ENCODE peak calls at places on chromosomes 16 and 17, in eight cellular contexts. T is stomach, O is heart left ventricle, L is sigmoid colon, Y is ovary, S is body of pancreas, J is adrenal gland, C is suprapubic skin. N is an unnamed sample.

GRCh38 chr16:52078716-52079655 is 468.0 kb downstream of the TOX3 start:
- DNase-seq in T (no peak), O (no peak), L (no peak), Y (no peak), S (no peak), J (no peak), C (no peak), N (peak; percentile 69)

GRCh38 chr16:57060323-57061083 is 31.9 kb upstream of the CPNE2 start:
- DNase-seq in T (no peak), O (no peak), L (no peak), Y (no peak), S (no peak), J (no peak), C (no peak), N (no peak)

GRCh38 chr16:75306102-75306762 is 54.8 kb upstream of the BCAR1 start:
- DNase-seq in T (peak; percentile 32), O (no peak), L (no peak), Y (no peak), S (peak; percentile 59), J (no peak), C (no peak), N (no peak)

GRCh38 chr16:56617212-56618085 is 8.1 kb upstream of the MT1E start:
- DNase-seq in T (peak; percentile 80), O (peak; percentile 82), L (peak; percentile 92), Y (peak; percentile 85), S (peak; percentile 79), J (peak; percentile 86), C (no peak), N (peak; percentile 66)

GRCh38 chr16:27287887-27288286 is 19.3 kb upstream of the NSMCE1 start:
- DNase-seq in T (no peak), O (no peak), L (no peak), Y (no peak), S (no peak), J (no peak), C (no peak), N (no peak)

GRCh38 chr16:28984619-28985135 is at the start of gene LAT:
- DNase-seq in T (peak; percentile 40), O (no peak), L (no peak), Y (no peak), S (no peak), J (no peak), C (no peak), N (no peak)

GRCh38 chr16:31458073-31458834 is 1.0 kb upstream of the ARMC5 start:
- DNase-seq in T (peak; percentile 57), O (no peak), L (peak; percentile 78), Y (peak; percentile 60), S (peak; percentile 60), J (peak; percentile 62), C (peak; percentile 85), N (peak; percentile 51)

GRCh38 chr16:23196577-23196976 is 14.0 kb downstream of the SCNN1G start:
- DNase-seq in T (no peak), O (no peak), L (no peak), Y (no peak), S (no peak), J (no peak), C (no peak), N (no peak)

GRCh38 chr17:46818319-46818928 is at the start of gene WNT3:
- DNase-seq in T (no peak), O (no peak), L (no peak), Y (no peak), S (no peak), J (no peak), C (no peak), N (peak; percentile 45)

GRCh38 chr16:85253127-85253941 is 141.1 kb upstream of the CIBAR2 start:
- DNase-seq in T (peak; percentile 70), O (peak; percentile 57), L (peak; percentile 78), Y (peak; percentile 71), S (peak; percentile 70), J (peak; percentile 52), C (no peak), N (peak; percentile 62)

GRCh38 chr16:55257971-55258613 is 65.9 kb upstream of the IRX6 start:
- DNase-seq in T (peak; percentile 60), O (peak; percentile 35), L (no peak), Y (peak; percentile 33), S (peak; percentile 69), J (peak; percentile 17), C (peak; percentile 78), N (peak; percentile 71)

GRCh38 chr17:67891481-67892119 is 66.3 kb downstream of the BPTF start:
- DNase-seq in T (no peak), O (no peak), L (no peak), Y (no peak), S (peak; percentile 23), J (peak; percentile 69), C (no peak), N (peak; percentile 71)

GRCh38 chr17:57955183-57955952 is at the start of gene CUEDC1:
- DNase-seq in T (peak; percentile 84), O (peak; percentile 89), L (peak; percentile 93), Y (peak; percentile 85), S (peak; percentile 85), J (peak; percentile 82), C (peak; percentile 84), N (peak; percentile 68)

GRCh38 chr16:27642753-27643152 is 92.8 kb downstream of the KATNIP start:
- DNase-seq in T (no peak), O (no peak), L (no peak), Y (no peak), S (no peak), J (no peak), C (no peak), N (peak; percentile 28)

GRCh38 chr17:27657620-27658019 is 26.6 kb downstream of the LGALS9 start:
- DNase-seq in T (no peak), O (no peak), L (no peak), Y (no peak), S (no peak), J (no peak), C (no peak), N (no peak)

GRCh38 chr16:49912688-49913087 is 56.8 kb upstream of the ZNF423 start:
- DNase-seq in T (no peak), O (no peak), L (no peak), Y (no peak), S (no peak), J (no peak), C (no peak), N (no peak)

GRCh38 chr16:86550281-86550680 is 4.8 kb downstream of the MTHFSD start:
- DNase-seq in T (no peak), O (no peak), L (peak; percentile 17), Y (no peak), S (no peak), J (no peak), C (no peak), N (no peak)

GRCh38 chr17:40720904-40721303 is 17.4 kb upstream of the KRT24 start:
- DNase-seq in T (no peak), O (no peak), L (no peak), Y (no peak), S (no peak), J (no peak), C (no peak), N (no peak)

GRCh38 chr17:18261146-18261515 is 669 bp downstream of the MIEF2 start:
- DNase-seq in T (peak; percentile 77), O (peak; percentile 85), L (peak; percentile 87), Y (peak; percentile 72), S (peak; percentile 96), J (peak; percentile 95), C (no peak), N (peak; percentile 51)

GRCh38 chr16:67296422-67296821 is 17.1 kb downstream of the PLEKHG4 start:
- DNase-seq in T (no peak), O (no peak), L (no peak), Y (no peak), S (no peak), J (no peak), C (no peak), N (no peak)

GRCh38 chr16:80299416-80299815 is 241.4 kb upstream of the DYNLRB2 start:
- DNase-seq in T (peak; percentile 64), O (no peak), L (no peak), Y (no peak), S (no peak), J (no peak), C (no peak), N (no peak)

GRCh38 chr16:71796501-71796900 is 12.1 kb downstream of the AP1G1 start:
- DNase-seq in T (no peak), O (no peak), L (no peak), Y (no peak), S (no peak), J (no peak), C (no peak), N (no peak)

GRCh38 chr16:11494433-11494832 is 92.3 kb downstream of the LITAF start:
- DNase-seq in T (no peak), O (no peak), L (no peak), Y (no peak), S (no peak), J (no peak), C (no peak), N (no peak)

GRCh38 chr17:7842380-7842949 is 8.4 kb downstream of the KDM6B start:
- DNase-seq in T (peak; percentile 77), O (peak; percentile 78), L (peak; percentile 85), Y (peak; percentile 81), S (peak; percentile 75), J (peak; percentile 87), C (peak; percentile 91), N (peak; percentile 65)
- TF ChIP-seq POLR2A in T (no peak), O (no peak), L (no peak), Y (peak; percentile 33), S (no peak), J (peak; percentile 28), C (peak; percentile 69), N (no peak)

DNA sequence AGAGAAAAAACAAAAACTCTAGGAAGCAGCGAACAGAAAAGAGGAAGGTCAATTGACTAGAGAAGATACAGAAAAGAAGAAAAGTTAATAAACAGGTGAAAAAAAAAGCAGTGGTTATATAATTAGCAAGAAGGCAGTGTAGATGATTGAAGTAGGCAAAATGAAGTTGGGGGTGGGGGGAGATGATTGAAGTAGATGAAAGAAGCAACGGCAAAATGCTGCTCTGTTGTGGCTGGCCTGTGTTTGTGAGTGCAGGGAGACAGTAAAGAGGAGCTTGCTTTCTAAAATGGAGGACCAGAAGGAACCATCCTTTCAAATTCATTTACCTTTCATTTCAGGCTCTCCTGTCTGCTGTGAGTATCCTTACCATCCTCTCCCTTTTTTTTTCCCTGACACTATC is 3.6 kb downstream of the EVI2B start:
- DNase-seq in T (no peak), O (no peak), L (no peak), Y (no peak), S (no peak), J (no peak), C (no peak), N (no peak)
- H3K4me1 ChIP-seq in T (no peaks in the 10 kb centered on the region), O (no peaks in the 10 kb centered on the region), L (no peaks in the 10 kb centered on the region), Y (no peaks in the 10 kb centered on the region), S (no peaks in the 10 kb centered on the region), J (peaks cover 3% of the 10 kb centered on the region), C (no peaks in the 10 kb centered on the region), N (no peaks in the 10 kb centered on the region)

DNA sequence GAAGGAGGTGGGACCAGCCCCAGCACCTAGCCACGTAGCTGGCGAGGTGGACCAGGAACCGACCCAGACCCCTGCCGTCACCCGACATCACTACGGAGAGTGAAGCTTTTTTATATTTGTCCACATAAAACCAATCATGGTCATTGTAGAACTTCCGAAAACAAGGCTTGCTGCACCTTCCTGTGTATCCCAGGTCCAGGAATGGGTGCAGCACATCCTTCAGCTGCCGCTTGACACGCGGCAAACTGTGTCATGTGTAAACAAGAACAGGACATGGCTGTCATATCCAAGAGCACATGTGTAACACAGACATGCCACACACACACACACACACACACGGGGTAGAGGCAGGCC is 1.4 kb downstream of the HBQ1 start:
- DNase-seq in T (no peak), O (no peak), L (no peak), Y (no peak), S (no peak), J (no peak), C (no peak), N (no peak)
- TF ChIP-seq POLR2A in T (no peak), O (no peak), L (no peak), Y (no peak), S (no peak), J (no peak), C (no peak), N (no peak)

GRCh38 chr17:17186551-17187505 is 19.3 kb downstream of the PLD6 start:
- DNase-seq in T (no peak), O (no peak), L (no peak), Y (no peak), S (no peak), J (no peak), C (no peak), N (no peak)
- H3K4me1 ChIP-seq in T (peaks cover 29% of the 10 kb centered on the region), O (peaks cover 63% of the 10 kb centered on the region), L (peaks cover 32% of the 10 kb centered on the region), Y (peaks cover 7% of the 10 kb centered on the region), S (peaks cover 34% of the 10 kb centered on the region), J (peaks cover 33% of the 10 kb centered on the region), C (peaks cover 58% of the 10 kb centered on the region), N (peaks cover 36% of the 10 kb centered on the region)

N was measured in testis.